ENCODE peak calls at places on chromosomes 1 and 21, in five cellular contexts. O, Q, Y, R and D are unnamed samples.

GRCh38 chr1:85936470-85936869 is 220.1 kb downstream of the COL24A1 start:
- DNase-seq in O (no peak), Q (no peak), Y (no peak), R (no peak), D (no peak)

GRCh38 chr1:210600421-210601195 is 271.9 kb downstream of the HHAT start:
- DNase-seq in O (no peak), Q (no peak), Y (no peak), R (no peak), D (no peak)

GRCh38 chr1:190373705-190374336 is 103.8 kb downstream of the BRINP3 start:
- DNase-seq in O (peak; percentile 11), Q (no peak), Y (no peak), R (no peak), D (peak; percentile 6)

GRCh38 chr1:215188302-215188950 is 105.9 kb downstream of the KCNK2 start:
- DNase-seq in O (no peak), Q (no peak), Y (no peak), R (no peak), D (peak; percentile 11)

GRCh38 chr1:66246371-66247262 is 287.3 kb upstream of the SGIP1 start:
- DNase-seq in O (no peak), Q (no peak), Y (no peak), R (peak; percentile 49), D (no peak)

GRCh38 chr21:41964171-41964570 is 10.4 kb upstream of the C2CD2 start:
- DNase-seq in O (no peak), Q (no peak), Y (no peak), R (no peak), D (no peak)

GRCh38 chr21:26969971-26970725 is 3.3 kb upstream of the ADAMTS5 start:
- DNase-seq in O (no peak), Q (no peak), Y (no peak), R (no peak), D (no peak)

GRCh38 chr1:214402583-214403216 is 121.7 kb downstream of the SMYD2 start:
- DNase-seq in O (no peak), Q (no peak), Y (no peak), R (no peak), D (no peak)

GRCh38 chr1:227892930-227893695 is 54.6 kb downstream of the WNT9A start:
- DNase-seq in O (no peak), Q (no peak), Y (no peak), R (no peak), D (no peak)

GRCh38 chr1:41173651-41174050 is 68.5 kb downstream of the SCMH1 start:
- DNase-seq in O (no peak), Q (no peak), Y (no peak), R (no peak), D (no peak)

GRCh38 chr1:216686860-216687545 is 36.2 kb downstream of the ESRRG start:
- DNase-seq in O (no peak), Q (no peak), Y (no peak), R (no peak), D (peak; percentile 11)

GRCh38 chr1:202106340-202107284 is 16.1 kb upstream of the GPR37L1 start:
- DNase-seq in O (no peak), Q (no peak), Y (no peak), R (no peak), D (no peak)

GRCh38 chr1:213564215-213564659 is 423.5 kb upstream of the PROX1 start:
- DNase-seq in O (peak; percentile 42), Q (no peak), Y (no peak), R (no peak), D (peak; percentile 41)

GRCh38 chr1:181175955-181176354 is 87.5 kb downstream of the IER5 start:
- DNase-seq in O (no peak), Q (no peak), Y (no peak), R (no peak), D (no peak)

GRCh38 chr1:206706298-206706791 is 21.6 kb downstream of the MAPKAPK2 start:
- DNase-seq in O (no peak), Q (peak; percentile 29), Y (no peak), R (no peak), D (no peak)

GRCh38 chr1:111736548-111737215 is 2.5 kb downstream of the INKA2 start:
- DNase-seq in O (no peak), Q (no peak), Y (no peak), R (no peak), D (no peak)

GRCh38 chr1:5802606-5803005 is 189.6 kb downstream of the NPHP4 start:
- DNase-seq in O (no peak), Q (no peak), Y (no peak), R (no peak), D (no peak)

GRCh38 chr1:51627672-51628071 is 10.8 kb downstream of the OSBPL9 start:
- DNase-seq in O (no peak), Q (no peak), Y (no peak), R (no peak), D (peak; percentile 54)